ENCODE peak calls at places on chromosomes 7 and 10, in six cellular contexts. One of them, this sample, is unnamed.

GRCh38 chr10:53075469-53075868 is 302.9 kb upstream of the MBL2 start:
- DNase-seq in neural progenitor cell: no peak
- DNase-seq in cardiac fibroblast: no peak
- DNase-seq in hippocampal formation: no peak
- DNase-seq in cardiac septum: no peak
- DNase-seq in right atrium auricular region: no peak
- DNase-seq in this sample: no peak

GRCh38 chr10:131727612-131728011 is 173.2 kb upstream of the PPP2R2D start:
- DNase-seq in neural progenitor cell: no peak
- DNase-seq in cardiac fibroblast: no peak
- DNase-seq in hippocampal formation: no peak
- DNase-seq in cardiac septum: no peak
- DNase-seq in right atrium auricular region: no peak
- DNase-seq in this sample: no peak

GRCh38 chr7:80661729-80662128 is 23.3 kb downstream of the CD36 start:
- DNase-seq in neural progenitor cell: peak
- DNase-seq in cardiac fibroblast: peak
- DNase-seq in hippocampal formation: no peak
- DNase-seq in cardiac septum: no peak
- DNase-seq in right atrium auricular region: no peak
- DNase-seq in this sample: no peak

GRCh38 chr7:29106128-29106988 is 40.0 kb downstream of the CPVL start:
- DNase-seq in neural progenitor cell: peak
- DNase-seq in cardiac fibroblast: peak
- DNase-seq in hippocampal formation: peak
- DNase-seq in cardiac septum: no peak
- DNase-seq in right atrium auricular region: peak
- DNase-seq in this sample: peak

GRCh38 chr10:34001087-34001580 is 666.7 kb upstream of the NRP1 start:
- DNase-seq in neural progenitor cell: no peak
- DNase-seq in cardiac fibroblast: no peak
- DNase-seq in hippocampal formation: no peak
- DNase-seq in cardiac septum: no peak
- DNase-seq in right atrium auricular region: no peak
- DNase-seq in this sample: no peak

GRCh38 chr7:45084901-45085618 is 3.7 kb downstream of the NACAD start:
- DNase-seq in neural progenitor cell: no peak
- DNase-seq in cardiac fibroblast: no peak
- DNase-seq in hippocampal formation: no peak
- DNase-seq in cardiac septum: no peak
- DNase-seq in right atrium auricular region: no peak
- DNase-seq in this sample: no peak

GRCh38 chr7:84372155-84372621 is 177.6 kb upstream of the SEMA3A start:
- DNase-seq in neural progenitor cell: peak
- DNase-seq in cardiac fibroblast: peak
- DNase-seq in hippocampal formation: no peak
- DNase-seq in cardiac septum: no peak
- DNase-seq in right atrium auricular region: no peak
- DNase-seq in this sample: no peak

GRCh38 chr7:46658281-46658680 is 737.2 kb upstream of the IGFBP3 start:
- DNase-seq in neural progenitor cell: no peak
- DNase-seq in cardiac fibroblast: no peak
- DNase-seq in hippocampal formation: no peak
- DNase-seq in cardiac septum: no peak
- DNase-seq in right atrium auricular region: no peak
- DNase-seq in this sample: no peak

GRCh38 chr10:72889391-72889831 is 4.1 kb upstream of the OIT3 start:
- DNase-seq in neural progenitor cell: no peak
- DNase-seq in cardiac fibroblast: peak
- DNase-seq in hippocampal formation: no peak
- DNase-seq in cardiac septum: no peak
- DNase-seq in right atrium auricular region: no peak
- DNase-seq in this sample: no peak